ENCODE peak calls at places on chromosomes 1 and 21, in ten cellular contexts. T, E, S, F, H, V, I, Q, Z and W are unnamed samples.
A peak's percentile ranks its signal among the peaks of the same experiment; 100 is the strongest.

GRCh38 chr1:8043621-8044020 is 17.5 kb upstream of the ERRFI1 start:
- DNase-seq in T (no peak), E (peak; percentile 10), S (no peak), F (no peak), H (no peak), V (no peak), I (no peak), Q (no peak), Z (no peak), W (no peak)

GRCh38 chr1:117658676-117659075 is 52.8 kb downstream of the TENT5C start:
- DNase-seq in T (no peak), E (no peak), S (no peak), F (no peak), H (no peak), V (peak; percentile 81), I (no peak), Q (no peak), Z (no peak), W (no peak)

GRCh38 chr1:43284065-43284464 is 1.3 kb downstream of the C1orf210 start:
- DNase-seq in T (no peak), E (no peak), S (no peak), F (no peak), H (no peak), V (peak; percentile 45), I (no peak), Q (no peak), Z (no peak), W (no peak)

GRCh38 chr1:180912801-180913616 is at the start of gene KIAA1614:
- DNase-seq in T (peak; percentile 45), E (peak; percentile 60), S (no peak), F (no peak), H (peak; percentile 42), V (peak; percentile 90), I (no peak), Q (no peak), Z (peak; percentile 36), W (no peak)

GRCh38 chr1:212678456-212679410 is 20.9 kb downstream of the BATF3 start:
- DNase-seq in T (no peak), E (no peak), S (no peak), F (no peak), H (no peak), V (no peak), I (no peak), Q (no peak), Z (no peak), W (no peak)

GRCh38 chr1:52554756-52555155 is 1.9 kb upstream of the TUT4 start:
- DNase-seq in T (peak; percentile 9), E (no peak), S (no peak), F (no peak), H (peak; percentile 7), V (no peak), I (no peak), Q (no peak), Z (no peak), W (no peak)

GRCh38 chr1:181504294-181505115 is 21.2 kb downstream of the CACNA1E start:
- DNase-seq in T (no peak), E (no peak), S (no peak), F (peak; percentile 62), H (peak; percentile 13), V (no peak), I (no peak), Q (no peak), Z (no peak), W (no peak)

GRCh38 chr1:162389021-162389818 is 7.7 kb downstream of the C1orf226 start:
- DNase-seq in T (peak; percentile 64), E (peak; percentile 44), S (peak; percentile 55), F (no peak), H (no peak), V (peak; percentile 74), I (no peak), Q (no peak), Z (no peak), W (no peak)

GRCh38 chr1:41874903-41875411 is 43.8 kb downstream of the HIVEP3 start:
- DNase-seq in T (no peak), E (no peak), S (no peak), F (no peak), H (no peak), V (no peak), I (no peak), Q (no peak), Z (no peak), W (no peak)

GRCh38 chr21:45073301-45074047 is 906 bp upstream of the ADARB1 start:
- DNase-seq in T (no peak), E (peak; percentile 30), S (no peak), F (no peak), H (no peak), V (peak; percentile 88), I (peak; percentile 26), Q (no peak), Z (no peak), W (no peak)

DNA sequence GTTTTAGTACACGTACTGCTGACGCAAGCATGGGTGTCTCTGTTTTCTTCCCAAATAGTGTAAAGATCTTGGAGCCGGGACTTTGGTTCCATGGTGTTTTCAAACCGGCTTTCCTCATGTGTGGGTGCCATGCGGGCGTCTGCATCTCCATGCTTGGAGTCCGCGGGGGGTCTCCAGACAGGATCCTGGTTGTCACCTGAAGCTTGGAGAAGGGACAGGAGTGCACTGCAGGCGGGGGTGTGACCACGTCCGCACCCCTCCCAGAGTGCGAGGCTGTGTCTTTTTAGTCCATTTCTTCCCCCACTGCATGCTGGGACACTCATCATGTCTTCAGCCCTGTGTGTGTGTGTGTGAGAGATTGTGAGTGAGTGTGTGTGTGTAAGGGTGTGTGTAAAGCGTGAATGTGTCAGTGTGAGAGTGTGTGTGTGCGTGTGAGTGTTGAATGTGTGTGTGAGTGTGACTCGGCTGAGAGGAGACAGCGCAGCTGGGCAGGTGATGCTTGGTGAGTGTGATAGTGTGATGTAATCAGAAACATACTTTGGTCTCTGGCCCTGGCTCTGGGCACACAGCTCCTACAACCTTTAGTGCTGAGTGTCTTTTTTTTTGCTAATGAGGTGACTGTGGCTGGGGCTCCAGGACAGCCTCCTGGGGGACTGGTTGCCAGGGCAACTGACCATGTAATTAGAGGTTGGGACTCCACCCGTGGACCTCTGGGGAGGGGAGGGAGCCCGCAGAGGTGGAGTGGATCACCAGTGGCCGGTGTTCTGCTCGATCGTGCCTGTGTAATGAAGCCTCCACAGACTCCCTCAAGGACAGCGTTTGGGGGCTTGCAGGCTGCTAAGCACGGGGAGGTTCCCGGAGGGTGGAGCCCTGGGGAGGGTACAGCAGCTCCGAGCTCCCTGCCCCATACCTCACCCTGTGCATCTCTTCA is 55.1 kb downstream of the AGPAT3 start:
- DNase-seq in T (no peak), E (no peak), S (no peak), F (no peak), H (no peak), V (no peak), I (no peak), Q (no peak), Z (no peak), W (no peak)
- H3K4me3 ChIP-seq in T (no peak overlapping the region), E (no peak overlapping the region), S (no peak overlapping the region), F (no peak overlapping the region), H (no peak overlapping the region), V (no peak overlapping the region), I (no peak overlapping the region), Q (no peak overlapping the region), Z (no peak overlapping the region), W (no peak overlapping the region)

GRCh38 chr1:113678159-113678469 is 81.2 kb downstream of the PHTF1 start:
- DNase-seq in T (no peak), E (no peak), S (no peak), F (no peak), H (no peak), V (no peak), I (no peak), Q (no peak), Z (no peak), W (no peak)
- TF ChIP-seq CTCF in T (no peak), E (no peak), S (no peak), F (no peak), H (no peak), V (no peak), I (no peak), Q (no peak), Z (no peak), W (no peak)

GRCh38 chr1:151009674-151010345 is 1.6 kb downstream of the PRUNE1 start:
- DNase-seq in T (no peak), E (no peak), S (no peak), F (no peak), H (no peak), V (no peak), I (no peak), Q (no peak), Z (no peak), W (no peak)

GRCh38 chr1:151011154-151011850 is 3.1 kb downstream of the PRUNE1 start:
- DNase-seq in T (no peak), E (no peak), S (no peak), F (no peak), H (no peak), V (no peak), I (no peak), Q (no peak), Z (no peak), W (no peak)

GRCh38 chr1:151009206-151009587 is 948 bp downstream of the PRUNE1 start:
- DNase-seq in T (peak; percentile 74), E (peak; percentile 43), S (peak; percentile 39), F (no peak), H (no peak), V (no peak), I (no peak), Q (no peak), Z (no peak), W (no peak)

GRCh38 chr1:151008244-151009205 is at the start of gene PRUNE1:
- DNase-seq in T (peak; percentile 96), E (peak; percentile 96), S (peak; percentile 82), F (peak; percentile 94), H (peak; percentile 99), V (peak; percentile 99), I (peak; percentile 98), Q (peak; percentile 91), Z (peak; percentile 94), W (no peak)

DNA sequence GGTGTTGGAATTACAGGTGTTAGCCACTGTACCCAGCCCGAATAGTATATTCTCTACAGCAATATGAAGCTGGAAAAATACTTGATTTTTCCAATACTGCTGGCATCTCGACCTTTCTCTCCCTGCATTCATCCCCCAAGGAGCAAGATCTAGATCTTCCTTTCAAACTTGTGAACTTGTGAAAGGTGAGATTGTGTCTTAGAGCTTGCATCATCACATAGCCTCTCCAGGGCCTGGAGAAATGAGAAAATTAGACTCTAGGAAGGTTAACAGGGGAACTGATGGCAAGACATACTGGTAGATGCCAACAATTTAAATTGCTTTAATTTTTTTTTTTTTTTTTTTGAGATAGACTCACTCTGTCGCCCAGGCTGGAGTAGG is 2.1 kb downstream of the PRUNE1 start:
- DNase-seq in T (no peak), E (no peak), S (no peak), F (no peak), H (no peak), V (no peak), I (no peak), Q (no peak), Z (no peak), W (no peak)
- H3K4me3 ChIP-seq in T (no peak overlapping the region), E (no peak overlapping the region), S (no peak overlapping the region), F (no peak overlapping the region), H (no peak overlapping the region), V (no peak overlapping the region), I (no peak overlapping the region), Q (no peak overlapping the region), Z (no peak overlapping the region), W (no peak overlapping the region)

GRCh38 chr1:223549740-223550139 is 115.8 kb downstream of the CAPN8 start:
- DNase-seq in T (no peak), E (no peak), S (no peak), F (no peak), H (no peak), V (no peak), I (no peak), Q (no peak), Z (no peak), W (no peak)
- TF ChIP-seq CTCF in T (no peak), E (no peak), S (no peak), F (no peak), H (no peak), V (no peak), I (no peak), Q (no peak), Z (no peak), W (no peak)

GRCh38 chr1:156675715-156676311 is 1.4 kb downstream of the NES start:
- DNase-seq in T (peak; percentile 40), E (no peak), S (no peak), F (no peak), H (no peak), V (no peak), I (no peak), Q (no peak), Z (no peak), W (no peak)
- H3K4me3 ChIP-seq in T (peak overlapping the region; percentile 48), E (peak overlapping the region; percentile 61), S (peak overlapping the region; percentile 55), F (no peak overlapping the region), H (peak overlapping the region; percentile 40), V (no peak overlapping the region), I (peak overlapping the region; percentile 81), Q (peak overlapping the region; percentile 36), Z (peak overlapping the region; percentile 48), W (peak overlapping the region; percentile 51)